ENCODE peak calls at places on chromosomes 3 and 15, in four cellular contexts. D is sigmoid colon, Y is right atrium auricular region, E is heart right ventricle. W is an unnamed sample.

GRCh38 chr15:66269326-66270090 is 16.0 kb upstream of the MEGF11 start:
- DNase-seq in D (no peak), Y (no peak), E (no peak), W (peak; percentile 73)

GRCh38 chr3:63043631-63044030 is 168.4 kb upstream of the CADPS start:
- DNase-seq in D (no peak), Y (no peak), E (no peak), W (no peak)

GRCh38 chr15:69973102-69973714 is 124.5 kb downstream of the TLE3 start:
- DNase-seq in D (no peak), Y (no peak), E (no peak), W (peak; percentile 25)

GRCh38 chr15:87268675-87269074 is 987.9 kb downstream of the NTRK3 start:
- DNase-seq in D (no peak), Y (no peak), E (no peak), W (no peak)

GRCh38 chr3:105780114-105780513 is 88.7 kb downstream of the CBLB start:
- DNase-seq in D (no peak), Y (no peak), E (no peak), W (no peak)

GRCh38 chr3:74067296-74067695 is 442.6 kb upstream of the PDZRN3 start:
- DNase-seq in D (no peak), Y (no peak), E (no peak), W (no peak)

GRCh38 chr3:86948840-86949239 is 42.1 kb downstream of the VGLL3 start:
- DNase-seq in D (no peak), Y (no peak), E (no peak), W (no peak)

GRCh38 chr15:84766461-84767005 is 18.1 kb downstream of the ZNF592 start:
- DNase-seq in D (no peak), Y (no peak), E (no peak), W (no peak)

GRCh38 chr15:39804026-39804425 is 21.4 kb upstream of the FSIP1 start:
- DNase-seq in D (no peak), Y (no peak), E (no peak), W (no peak)

GRCh38 chr3:188947983-188948657 is 223.7 kb upstream of the TPRG1 start:
- DNase-seq in D (peak; percentile 99), Y (peak; percentile 99), E (peak; percentile 91), W (peak; percentile 83)

GRCh38 chr3:191244242-191244867 is 45.3 kb downstream of the OSTN start:
- DNase-seq in D (no peak), Y (no peak), E (no peak), W (no peak)

GRCh38 chr3:159828542-159828943 is 160.1 kb upstream of the IL12A start:
- DNase-seq in D (no peak), Y (no peak), E (no peak), W (no peak)

GRCh38 chr3:197029511-197030167 is at the start of gene MELTF:
- DNase-seq in D (no peak), Y (peak; percentile 69), E (peak; percentile 68), W (peak; percentile 79)

GRCh38 chr15:67227431-67227830 is 27.0 kb downstream of the AAGAB start:
- DNase-seq in D (no peak), Y (no peak), E (no peak), W (no peak)

GRCh38 chr3:52076900-52077299 is 20.5 kb upstream of the DUSP7 start:
- DNase-seq in D (no peak), Y (no peak), E (no peak), W (no peak)

GRCh38 chr3:23490459-23490858 is 287.3 kb downstream of the UBE2E2 start:
- DNase-seq in D (no peak), Y (no peak), E (no peak), W (no peak)

GRCh38 chr15:71686221-71687050 is 123.9 kb upstream of the NR2E3 start:
- DNase-seq in D (no peak), Y (no peak), E (no peak), W (no peak)

GRCh38 chr15:41946970-41947369 is 25.4 kb downstream of the EHD4 start:
- DNase-seq in D (no peak), Y (no peak), E (no peak), W (no peak)

GRCh38 chr15:27598251-27599045 is 500.7 kb downstream of the OCA2 start:
- DNase-seq in D (no peak), Y (no peak), E (no peak), W (no peak)
- H3K9me3 ChIP-seq in D (peaks cover 6% of the 10 kb centered on the region), Y (no peaks in the 10 kb centered on the region), E (no peaks in the 10 kb centered on the region), W (no peaks in the 10 kb centered on the region)

GRCh38 chr15:73750441-73750840 is 2.7 kb downstream of the INSYN1 start:
- DNase-seq in D (no peak), Y (no peak), E (no peak), W (no peak)

GRCh38 chr15:73752817-73753214 is 335 bp downstream of the INSYN1 start:
- DNase-seq in D (no peak), Y (no peak), E (no peak), W (peak; percentile 38)

GRCh38 chr15:73751896-73752816 is 995 bp downstream of the INSYN1 start:
- DNase-seq in D (no peak), Y (no peak), E (no peak), W (peak; percentile 18)

GRCh38 chr15:73750951-73751350 is 2.2 kb downstream of the INSYN1 start:
- DNase-seq in D (no peak), Y (no peak), E (no peak), W (no peak)

GRCh38 chr15:73751481-73751880 is 1.7 kb downstream of the INSYN1 start:
- DNase-seq in D (no peak), Y (no peak), E (no peak), W (no peak)
- H3K4me3 ChIP-seq in D (peak overlapping the region; percentile 46), Y (peak overlapping the region; percentile 78), E (peak overlapping the region; percentile 72), W (no peak overlapping the region)

DNA sequence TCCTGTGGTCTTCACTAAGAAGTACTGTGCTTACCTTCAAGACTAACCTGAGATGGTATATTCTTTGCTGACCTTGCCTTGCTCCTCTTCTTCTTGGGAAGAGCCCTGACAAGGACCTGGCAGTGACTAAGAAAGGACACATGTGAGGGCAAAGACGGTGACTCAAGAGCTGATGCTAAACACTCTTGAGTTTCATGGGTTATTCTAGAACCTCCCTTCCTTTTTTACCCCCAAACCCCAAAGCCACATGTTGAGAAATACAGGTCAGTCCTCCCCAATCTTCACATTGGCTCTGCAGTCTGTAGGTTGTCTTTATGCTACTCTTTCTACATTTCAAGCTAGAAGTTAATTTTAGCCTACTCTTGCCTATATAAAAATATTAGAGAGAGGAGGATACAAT is 200.6 kb downstream of the SEMA6D start:
- DNase-seq in D (no peak), Y (no peak), E (no peak), W (no peak)
- H3K9me3 ChIP-seq in D (no peaks in the 10 kb centered on the region), Y (no peaks in the 10 kb centered on the region), E (no peaks in the 10 kb centered on the region), W (no peaks in the 10 kb centered on the region)

GRCh38 chr15:31472636-31473383 is 146.2 kb downstream of the KLF13 start:
- DNase-seq in D (no peak), Y (peak; percentile 61), E (no peak), W (peak; percentile 71)

GRCh38 chr15:31471731-31472430 is 145.2 kb downstream of the KLF13 start:
- DNase-seq in D (no peak), Y (peak; percentile 64), E (no peak), W (peak; percentile 87)

GRCh38 chr15:31474059-31474868 is 147.6 kb downstream of the KLF13 start:
- DNase-seq in D (no peak), Y (peak; percentile 55), E (no peak), W (no peak)

GRCh38 chr15:31470756-31471155 is 144.1 kb downstream of the KLF13 start:
- DNase-seq in D (no peak), Y (peak; percentile 32), E (no peak), W (no peak)

GRCh38 chr15:31473384-31474058 is 146.9 kb downstream of the KLF13 start:
- DNase-seq in D (no peak), Y (peak; percentile 38), E (no peak), W (no peak)
- H3K4me3 ChIP-seq in D (no peak overlapping the region), Y (no peak overlapping the region), E (no peak overlapping the region), W (no peak overlapping the region)

DNA sequence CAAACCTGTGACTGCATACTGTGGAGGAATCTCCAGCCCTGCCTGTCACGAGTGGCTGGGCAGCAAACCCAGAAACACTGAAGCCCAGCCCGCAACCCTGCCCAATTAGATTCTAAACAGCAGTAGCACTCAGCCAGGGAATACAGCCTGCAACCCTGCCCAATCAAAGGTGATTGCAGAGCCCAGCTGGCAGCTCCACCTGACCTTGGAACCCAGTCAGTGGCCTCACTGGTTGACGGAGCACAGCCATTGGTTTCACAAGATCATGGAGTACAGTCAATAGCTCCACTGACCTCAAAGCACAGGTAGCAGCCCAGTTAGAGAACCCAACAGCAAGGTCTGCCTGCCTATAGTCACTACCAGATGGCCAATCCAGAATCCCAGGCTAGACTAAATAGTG is 35.2 kb upstream of the MYLK start:
- DNase-seq in D (no peak), Y (no peak), E (no peak), W (no peak)
- H3K9me3 ChIP-seq in D (peaks cover 2% of the 10 kb centered on the region), Y (no peaks in the 10 kb centered on the region), E (peaks cover 3% of the 10 kb centered on the region), W (peaks cover 19% of the 10 kb centered on the region)

DNA sequence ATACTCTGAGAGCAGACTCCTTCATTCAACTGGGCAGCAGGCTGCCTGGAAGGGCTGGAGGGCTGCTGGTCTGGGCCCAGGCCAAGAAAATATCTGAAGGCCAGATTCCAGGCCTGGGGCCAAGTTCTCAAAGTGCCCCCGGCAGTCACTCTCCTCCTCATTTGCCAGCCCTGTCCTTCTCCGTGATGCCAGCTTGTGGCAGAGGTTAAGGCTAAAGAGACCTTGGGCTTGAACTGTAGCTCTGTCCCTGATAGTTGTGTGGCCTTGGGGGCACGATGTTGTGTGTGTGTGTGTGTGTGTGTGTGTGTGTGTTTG is 39.0 kb downstream of the FAM3D start:
- DNase-seq in D (no peak), Y (no peak), E (peak; percentile 65), W (peak; percentile 72)
- H3K4me3 ChIP-seq in D (no peak overlapping the region), Y (no peak overlapping the region), E (peak overlapping the region; percentile 56), W (peak overlapping the region; percentile 36)

DNA sequence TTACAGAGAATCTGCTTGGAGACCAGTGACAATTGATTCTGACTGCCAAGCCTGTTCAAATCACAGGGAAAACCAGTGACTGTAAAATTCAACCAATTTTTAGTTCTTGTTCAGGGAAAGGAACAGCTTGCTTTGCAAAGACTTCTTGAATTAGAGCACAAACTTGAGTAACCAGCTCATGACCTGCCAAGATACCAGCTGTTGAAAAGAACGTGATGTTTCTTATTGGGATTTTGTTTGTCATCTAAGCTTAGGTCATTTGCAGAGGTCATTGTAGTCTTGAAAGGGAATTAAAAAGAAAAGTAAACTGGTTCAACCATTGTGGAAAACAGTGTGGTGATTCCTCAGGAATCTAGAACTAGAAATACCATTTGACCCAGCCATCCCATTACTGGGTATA is 428.2 kb downstream of the GRM7 start:
- DNase-seq in D (no peak), Y (no peak), E (no peak), W (no peak)
- H3K9me3 ChIP-seq in D (no peaks in the 10 kb centered on the region), Y (no peaks in the 10 kb centered on the region), E (no peaks in the 10 kb centered on the region), W (no peaks in the 10 kb centered on the region)